ENCODE peak calls at places on chromosomes 11 and 22, in ten cellular contexts. One of them, this sample, is unnamed.

GRCh38 chr11:45741032-45741431 is 63.9 kb upstream of the SLC35C1 start:
- DNase-seq in neural progenitor cell: no peak
- DNase-seq in cardiac fibroblast: no peak
- DNase-seq in AG10803: no peak
- DNase-seq in cardiac muscle cell: no peak
- DNase-seq in RWPE1: no peak
- DNase-seq in IMR-90: no peak
- DNase-seq in PC-3: no peak
- DNase-seq in hepatocyte: no peak
- DNase-seq in GM06990: no peak
- DNase-seq in this sample: no peak

GRCh38 chr11:46122955-46123354 is 1.7 kb upstream of the PHF21A start:
- DNase-seq in neural progenitor cell: no peak
- DNase-seq in cardiac fibroblast: peak; percentile 57
- DNase-seq in AG10803: peak; percentile 32
- DNase-seq in cardiac muscle cell: peak; percentile 56
- DNase-seq in RWPE1: no peak
- DNase-seq in IMR-90: peak; percentile 53
- DNase-seq in PC-3: peak; percentile 29
- DNase-seq in hepatocyte: peak; percentile 40
- DNase-seq in GM06990: no peak
- DNase-seq in this sample: no peak

GRCh38 chr11:66371627-66372415 is at the start of gene SLC29A2:
- DNase-seq in neural progenitor cell: peak; percentile 97
- DNase-seq in cardiac fibroblast: no peak
- DNase-seq in AG10803: no peak
- DNase-seq in cardiac muscle cell: no peak
- DNase-seq in RWPE1: peak; percentile 64
- DNase-seq in IMR-90: no peak
- DNase-seq in PC-3: peak; percentile 96
- DNase-seq in hepatocyte: peak; percentile 95
- DNase-seq in GM06990: peak; percentile 90
- DNase-seq in this sample: peak; percentile 98

GRCh38 chr22:18034076-18034475 is 9.7 kb upstream of the MICAL3 start:
- DNase-seq in neural progenitor cell: no peak
- DNase-seq in cardiac fibroblast: no peak
- DNase-seq in AG10803: no peak
- DNase-seq in cardiac muscle cell: no peak
- DNase-seq in RWPE1: no peak
- DNase-seq in IMR-90: no peak
- DNase-seq in PC-3: no peak
- DNase-seq in hepatocyte: no peak
- DNase-seq in GM06990: no peak
- DNase-seq in this sample: no peak

GRCh38 chr11:118615996-118616395 is 8.6 kb downstream of the PHLDB1 start:
- DNase-seq in neural progenitor cell: peak; percentile 78
- DNase-seq in cardiac fibroblast: no peak
- DNase-seq in AG10803: no peak
- DNase-seq in cardiac muscle cell: no peak
- DNase-seq in RWPE1: no peak
- DNase-seq in IMR-90: no peak
- DNase-seq in PC-3: no peak
- DNase-seq in hepatocyte: no peak
- DNase-seq in GM06990: no peak
- DNase-seq in this sample: no peak

GRCh38 chr11:125274309-125274708 is 109.8 kb downstream of the PKNOX2 start:
- DNase-seq in neural progenitor cell: no peak
- DNase-seq in cardiac fibroblast: no peak
- DNase-seq in AG10803: no peak
- DNase-seq in cardiac muscle cell: no peak
- DNase-seq in RWPE1: no peak
- DNase-seq in IMR-90: no peak
- DNase-seq in PC-3: no peak
- DNase-seq in hepatocyte: no peak
- DNase-seq in GM06990: no peak
- DNase-seq in this sample: no peak

GRCh38 chr22:45925811-45926351 is 51.1 kb downstream of the WNT7B start:
- DNase-seq in neural progenitor cell: no peak
- DNase-seq in cardiac fibroblast: no peak
- DNase-seq in AG10803: no peak
- DNase-seq in cardiac muscle cell: no peak
- DNase-seq in RWPE1: peak; percentile 36
- DNase-seq in IMR-90: no peak
- DNase-seq in PC-3: peak; percentile 21
- DNase-seq in hepatocyte: no peak
- DNase-seq in GM06990: no peak
- DNase-seq in this sample: no peak

GRCh38 chr22:24525416-24526037 is 29.4 kb downstream of the GUCD1 start:
- DNase-seq in neural progenitor cell: peak; percentile 67
- DNase-seq in cardiac fibroblast: peak; percentile 75
- DNase-seq in AG10803: peak; percentile 66
- DNase-seq in cardiac muscle cell: peak; percentile 77
- DNase-seq in RWPE1: peak; percentile 60
- DNase-seq in IMR-90: peak; percentile 65
- DNase-seq in PC-3: peak; percentile 62
- DNase-seq in hepatocyte: peak; percentile 83
- DNase-seq in GM06990: peak; percentile 72
- DNase-seq in this sample: peak; percentile 77

GRCh38 chr11:94934362-94934761 is 39.0 kb downstream of the CWC15 start:
- DNase-seq in neural progenitor cell: peak; percentile 56
- DNase-seq in cardiac fibroblast: peak; percentile 54
- DNase-seq in AG10803: peak; percentile 70
- DNase-seq in cardiac muscle cell: peak; percentile 39
- DNase-seq in RWPE1: no peak
- DNase-seq in IMR-90: peak; percentile 65
- DNase-seq in PC-3: no peak
- DNase-seq in hepatocyte: peak; percentile 32
- DNase-seq in GM06990: no peak
- DNase-seq in this sample: no peak

GRCh38 chr11:83773950-83774880 is 488.0 kb upstream of the CCDC90B start:
- DNase-seq in neural progenitor cell: no peak
- DNase-seq in cardiac fibroblast: peak; percentile 2
- DNase-seq in AG10803: no peak
- DNase-seq in cardiac muscle cell: peak; percentile 28
- DNase-seq in RWPE1: peak; percentile 28
- DNase-seq in IMR-90: peak; percentile 27
- DNase-seq in PC-3: peak; percentile 44
- DNase-seq in hepatocyte: peak; percentile 7
- DNase-seq in GM06990: no peak
- DNase-seq in this sample: no peak

GRCh38 chr11:60347084-60347797 is 20.2 kb downstream of the MS4A6E start:
- DNase-seq in neural progenitor cell: no peak
- DNase-seq in cardiac fibroblast: no peak
- DNase-seq in AG10803: no peak
- DNase-seq in cardiac muscle cell: no peak
- DNase-seq in RWPE1: no peak
- DNase-seq in IMR-90: no peak
- DNase-seq in PC-3: no peak
- DNase-seq in hepatocyte: no peak
- DNase-seq in GM06990: no peak
- DNase-seq in this sample: no peak

GRCh38 chr11:129815596-129816461 is at the start of gene TMEM45B:
- DNase-seq in neural progenitor cell: peak; percentile 56
- DNase-seq in cardiac fibroblast: no peak
- DNase-seq in AG10803: no peak
- DNase-seq in cardiac muscle cell: peak; percentile 4
- DNase-seq in RWPE1: no peak
- DNase-seq in IMR-90: no peak
- DNase-seq in PC-3: peak; percentile 66
- DNase-seq in hepatocyte: peak; percentile 80
- DNase-seq in GM06990: no peak
- DNase-seq in this sample: peak; percentile 52

GRCh38 chr11:67289651-67290479 is 762 bp downstream of the ANKRD13D start:
- DNase-seq in neural progenitor cell: peak; percentile 63
- DNase-seq in cardiac fibroblast: no peak
- DNase-seq in AG10803: no peak
- DNase-seq in cardiac muscle cell: peak; percentile 26
- DNase-seq in RWPE1: no peak
- DNase-seq in IMR-90: no peak
- DNase-seq in PC-3: peak; percentile 28
- DNase-seq in hepatocyte: no peak
- DNase-seq in GM06990: peak; percentile 21
- DNase-seq in this sample: no peak

GRCh38 chr11:74714904-74715303 is 16.3 kb downstream of the CHRDL2 start:
- DNase-seq in neural progenitor cell: no peak
- DNase-seq in cardiac fibroblast: no peak
- DNase-seq in AG10803: no peak
- DNase-seq in cardiac muscle cell: no peak
- DNase-seq in RWPE1: no peak
- DNase-seq in IMR-90: no peak
- DNase-seq in PC-3: no peak
- DNase-seq in hepatocyte: no peak
- DNase-seq in GM06990: no peak
- DNase-seq in this sample: no peak

GRCh38 chr22:49233507-49234100 is 594.1 kb downstream of the BRD1 start:
- DNase-seq in neural progenitor cell: no peak
- DNase-seq in cardiac fibroblast: no peak
- DNase-seq in AG10803: no peak
- DNase-seq in cardiac muscle cell: no peak
- DNase-seq in RWPE1: no peak
- DNase-seq in IMR-90: no peak
- DNase-seq in PC-3: no peak
- DNase-seq in hepatocyte: no peak
- DNase-seq in GM06990: no peak
- DNase-seq in this sample: no peak

GRCh38 chr11:8631395-8632110 is 37.5 kb upstream of the STK33 start:
- DNase-seq in neural progenitor cell: no peak
- DNase-seq in cardiac fibroblast: peak; percentile 73
- DNase-seq in AG10803: peak; percentile 76
- DNase-seq in cardiac muscle cell: peak; percentile 77
- DNase-seq in RWPE1: peak; percentile 22
- DNase-seq in IMR-90: peak; percentile 93
- DNase-seq in PC-3: peak; percentile 4
- DNase-seq in hepatocyte: peak; percentile 57
- DNase-seq in GM06990: no peak
- DNase-seq in this sample: no peak

GRCh38 chr11:69055598-69056516 is 7.1 kb downstream of the TPCN2 start:
- DNase-seq in neural progenitor cell: no peak
- DNase-seq in cardiac fibroblast: no peak
- DNase-seq in AG10803: no peak
- DNase-seq in cardiac muscle cell: no peak
- DNase-seq in RWPE1: no peak
- DNase-seq in IMR-90: no peak
- DNase-seq in PC-3: no peak
- DNase-seq in hepatocyte: no peak
- DNase-seq in GM06990: peak; percentile 91
- DNase-seq in this sample: no peak

GRCh38 chr11:101127699-101128570 is 1.7 kb downstream of the PGR start:
- DNase-seq in neural progenitor cell: peak; percentile 58
- DNase-seq in cardiac fibroblast: no peak
- DNase-seq in AG10803: no peak
- DNase-seq in cardiac muscle cell: no peak
- DNase-seq in RWPE1: no peak
- DNase-seq in IMR-90: no peak
- DNase-seq in PC-3: no peak
- DNase-seq in hepatocyte: peak; percentile 19
- DNase-seq in GM06990: peak; percentile 9
- DNase-seq in this sample: no peak

GRCh38 chr11:15073361-15074205 is at the start of gene CALCB:
- DNase-seq in neural progenitor cell: peak; percentile 75
- DNase-seq in cardiac fibroblast: peak; percentile 16
- DNase-seq in AG10803: peak; percentile 12
- DNase-seq in cardiac muscle cell: peak; percentile 32
- DNase-seq in RWPE1: peak; percentile 12
- DNase-seq in IMR-90: peak; percentile 10
- DNase-seq in PC-3: no peak
- DNase-seq in hepatocyte: peak; percentile 55
- DNase-seq in GM06990: no peak
- DNase-seq in this sample: peak; percentile 33

GRCh38 chr11:3808846-3809623 is 675 bp downstream of the PGAP2 start:
- DNase-seq in neural progenitor cell: peak; percentile 27
- DNase-seq in cardiac fibroblast: peak; percentile 55
- DNase-seq in AG10803: peak; percentile 63
- DNase-seq in cardiac muscle cell: peak; percentile 50
- DNase-seq in RWPE1: peak; percentile 79
- DNase-seq in IMR-90: peak; percentile 41
- DNase-seq in PC-3: peak; percentile 80
- DNase-seq in hepatocyte: peak; percentile 80
- DNase-seq in GM06990: no peak
- DNase-seq in this sample: peak; percentile 67
- TF ChIP-seq CTCF in neural progenitor cell: peak; percentile 35
- TF ChIP-seq CTCF in cardiac fibroblast: peak; percentile 33
- TF ChIP-seq CTCF in AG10803: peak; percentile 51
- TF ChIP-seq CTCF in cardiac muscle cell: peak; percentile 39
- TF ChIP-seq CTCF in RWPE1: peak; percentile 62
- TF ChIP-seq CTCF in IMR-90: peak; percentile 39
- TF ChIP-seq CTCF in PC-3: peak; percentile 75
- TF ChIP-seq CTCF in hepatocyte: peak; percentile 48
- TF ChIP-seq CTCF in GM06990: peak; percentile 65
- TF ChIP-seq CTCF in this sample: peak; percentile 27

GRCh38 chr11:110249066-110249465 is 47.3 kb downstream of the RDX start:
- DNase-seq in neural progenitor cell: no peak
- DNase-seq in cardiac fibroblast: peak; percentile 22
- DNase-seq in AG10803: peak; percentile 4
- DNase-seq in cardiac muscle cell: peak; percentile 22
- DNase-seq in RWPE1: no peak
- DNase-seq in IMR-90: no peak
- DNase-seq in PC-3: peak; percentile 35
- DNase-seq in hepatocyte: no peak
- DNase-seq in GM06990: no peak
- DNase-seq in this sample: no peak
- TF ChIP-seq CTCF in neural progenitor cell: peak; percentile 31
- TF ChIP-seq CTCF in cardiac fibroblast: no peak
- TF ChIP-seq CTCF in AG10803: peak; percentile 36
- TF ChIP-seq CTCF in cardiac muscle cell: peak; percentile 37
- TF ChIP-seq CTCF in RWPE1: peak; percentile 17
- TF ChIP-seq CTCF in IMR-90: peak; percentile 26
- TF ChIP-seq CTCF in PC-3: peak; percentile 71
- TF ChIP-seq CTCF in hepatocyte: peak; percentile 49
- TF ChIP-seq CTCF in GM06990: peak; percentile 21
- TF ChIP-seq CTCF in this sample: no peak

DNA sequence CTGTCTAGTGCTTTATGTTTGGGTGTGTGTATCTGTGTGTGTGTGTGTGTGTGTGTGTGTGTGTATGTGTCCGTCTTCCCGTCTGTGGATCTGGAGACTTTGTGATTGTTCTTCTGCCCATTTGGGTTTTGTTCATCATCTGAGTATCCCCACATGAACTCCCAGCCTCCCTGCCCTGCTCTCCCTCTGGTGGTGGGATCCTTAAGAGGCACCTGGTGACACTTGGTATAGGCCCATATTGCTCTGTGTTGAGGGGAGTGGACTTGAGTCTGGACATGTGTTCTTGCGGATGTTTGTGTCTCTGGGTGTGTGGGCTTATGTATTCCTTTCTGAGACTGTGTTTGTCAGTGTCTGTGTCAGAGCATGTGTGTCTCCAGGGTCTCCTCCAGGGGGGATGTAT is 15.3 kb downstream of the RCOR2 start:
- DNase-seq in neural progenitor cell: no peak
- DNase-seq in cardiac fibroblast: peak; percentile 41
- DNase-seq in AG10803: no peak
- DNase-seq in cardiac muscle cell: peak; percentile 35
- DNase-seq in RWPE1: no peak
- DNase-seq in IMR-90: peak; percentile 30
- DNase-seq in PC-3: peak; percentile 41
- DNase-seq in hepatocyte: no peak
- DNase-seq in GM06990: no peak
- DNase-seq in this sample: no peak
- TF ChIP-seq CTCF in neural progenitor cell: peak; percentile 46
- TF ChIP-seq CTCF in cardiac fibroblast: peak; percentile 36
- TF ChIP-seq CTCF in AG10803: peak; percentile 50
- TF ChIP-seq CTCF in cardiac muscle cell: peak; percentile 49
- TF ChIP-seq CTCF in RWPE1: no peak
- TF ChIP-seq CTCF in IMR-90: peak; percentile 31
- TF ChIP-seq CTCF in PC-3: peak; percentile 65
- TF ChIP-seq CTCF in hepatocyte: peak; percentile 31
- TF ChIP-seq CTCF in GM06990: peak; percentile 32
- TF ChIP-seq CTCF in this sample: peak; percentile 20

GRCh38 chr11:10317776-10318526 is 13.1 kb downstream of the ADM start:
- DNase-seq in neural progenitor cell: peak; percentile 29
- DNase-seq in cardiac fibroblast: no peak
- DNase-seq in AG10803: no peak
- DNase-seq in cardiac muscle cell: no peak
- DNase-seq in RWPE1: no peak
- DNase-seq in IMR-90: no peak
- DNase-seq in PC-3: no peak
- DNase-seq in hepatocyte: no peak
- DNase-seq in GM06990: peak; percentile 70
- DNase-seq in this sample: no peak
- TF ChIP-seq CTCF in neural progenitor cell: no peak
- TF ChIP-seq CTCF in cardiac fibroblast: no peak
- TF ChIP-seq CTCF in AG10803: no peak
- TF ChIP-seq CTCF in cardiac muscle cell: no peak
- TF ChIP-seq CTCF in RWPE1: no peak
- TF ChIP-seq CTCF in IMR-90: no peak
- TF ChIP-seq CTCF in PC-3: no peak
- TF ChIP-seq CTCF in hepatocyte: no peak
- TF ChIP-seq CTCF in GM06990: no peak
- TF ChIP-seq CTCF in this sample: no peak

This sample was measured in Calu3.